ENCODE peak calls at places on chromosomes 11 and 22, in ten cellular contexts. One of them, this sample, is unnamed.

GRCh38 chr22:46107753-46108563 is 42.4 kb upstream of the PPARA start:
- DNase-seq in transverse colon: no peak
- DNase-seq in AG04450: no peak
- DNase-seq in psoas muscle: no peak
- DNase-seq in breast epithelium: no peak
- DNase-seq in Peyer's patch: no peak
- DNase-seq in tibial artery: no peak
- DNase-seq in HCT116: no peak
- DNase-seq in mammary epithelial cell: peak; percentile 56
- DNase-seq in vagina: no peak
- DNase-seq in this sample: no peak

GRCh38 chr22:23896523-23897186 is 2.5 kb downstream of the MIF start:
- DNase-seq in transverse colon: no peak
- DNase-seq in AG04450: no peak
- DNase-seq in psoas muscle: no peak
- DNase-seq in breast epithelium: no peak
- DNase-seq in Peyer's patch: no peak
- DNase-seq in tibial artery: no peak
- DNase-seq in HCT116: no peak
- DNase-seq in mammary epithelial cell: no peak
- DNase-seq in vagina: no peak
- DNase-seq in this sample: no peak

GRCh38 chr22:25911243-25911972 is 169.4 kb downstream of the MYO18B start:
- DNase-seq in transverse colon: no peak
- DNase-seq in AG04450: no peak
- DNase-seq in psoas muscle: no peak
- DNase-seq in breast epithelium: no peak
- DNase-seq in Peyer's patch: no peak
- DNase-seq in tibial artery: no peak
- DNase-seq in HCT116: no peak
- DNase-seq in mammary epithelial cell: no peak
- DNase-seq in vagina: peak; percentile 28
- DNase-seq in this sample: no peak

GRCh38 chr11:102447941-102448868 is 4.4 kb downstream of the TMEM123 start:
- DNase-seq in transverse colon: no peak
- DNase-seq in AG04450: no peak
- DNase-seq in psoas muscle: no peak
- DNase-seq in breast epithelium: no peak
- DNase-seq in Peyer's patch: no peak
- DNase-seq in tibial artery: no peak
- DNase-seq in HCT116: no peak
- DNase-seq in mammary epithelial cell: no peak
- DNase-seq in vagina: no peak
- DNase-seq in this sample: no peak

GRCh38 chr22:38267086-38267485 is 5.7 kb downstream of the TMEM184B start:
- DNase-seq in transverse colon: no peak
- DNase-seq in AG04450: no peak
- DNase-seq in psoas muscle: no peak
- DNase-seq in breast epithelium: no peak
- DNase-seq in Peyer's patch: no peak
- DNase-seq in tibial artery: no peak
- DNase-seq in HCT116: no peak
- DNase-seq in mammary epithelial cell: no peak
- DNase-seq in vagina: no peak
- DNase-seq in this sample: no peak

GRCh38 chr22:31579835-31580242 is 82.2 kb downstream of the PISD start:
- DNase-seq in transverse colon: no peak
- DNase-seq in AG04450: no peak
- DNase-seq in psoas muscle: no peak
- DNase-seq in breast epithelium: no peak
- DNase-seq in Peyer's patch: no peak
- DNase-seq in tibial artery: no peak
- DNase-seq in HCT116: no peak
- DNase-seq in mammary epithelial cell: no peak
- DNase-seq in vagina: no peak
- DNase-seq in this sample: no peak

GRCh38 chr11:112448806-112449205 is 188.1 kb upstream of the PLET1 start:
- DNase-seq in transverse colon: no peak
- DNase-seq in AG04450: no peak
- DNase-seq in psoas muscle: no peak
- DNase-seq in breast epithelium: no peak
- DNase-seq in Peyer's patch: no peak
- DNase-seq in tibial artery: no peak
- DNase-seq in HCT116: no peak
- DNase-seq in mammary epithelial cell: no peak
- DNase-seq in vagina: no peak
- DNase-seq in this sample: no peak

GRCh38 chr11:36235750-36236149 is 53.5 kb downstream of the COMMD9 start:
- DNase-seq in transverse colon: no peak
- DNase-seq in AG04450: no peak
- DNase-seq in psoas muscle: no peak
- DNase-seq in breast epithelium: no peak
- DNase-seq in Peyer's patch: no peak
- DNase-seq in tibial artery: no peak
- DNase-seq in HCT116: no peak
- DNase-seq in mammary epithelial cell: no peak
- DNase-seq in vagina: no peak
- DNase-seq in this sample: no peak

GRCh38 chr11:83403990-83404389 is 117.8 kb upstream of the CCDC90B start:
- DNase-seq in transverse colon: no peak
- DNase-seq in AG04450: no peak
- DNase-seq in psoas muscle: no peak
- DNase-seq in breast epithelium: no peak
- DNase-seq in Peyer's patch: no peak
- DNase-seq in tibial artery: no peak
- DNase-seq in HCT116: no peak
- DNase-seq in mammary epithelial cell: no peak
- DNase-seq in vagina: no peak
- DNase-seq in this sample: no peak

GRCh38 chr11:68998390-68998911 is 14.6 kb downstream of the MRGPRF start:
- DNase-seq in transverse colon: peak; percentile 24
- DNase-seq in AG04450: no peak
- DNase-seq in psoas muscle: peak; percentile 50
- DNase-seq in breast epithelium: peak; percentile 54
- DNase-seq in Peyer's patch: peak; percentile 43
- DNase-seq in tibial artery: no peak
- DNase-seq in HCT116: no peak
- DNase-seq in mammary epithelial cell: no peak
- DNase-seq in vagina: no peak
- DNase-seq in this sample: no peak

GRCh38 chr11:103491777-103492176 is 382.6 kb downstream of the DYNC2H1 start:
- DNase-seq in transverse colon: no peak
- DNase-seq in AG04450: no peak
- DNase-seq in psoas muscle: no peak
- DNase-seq in breast epithelium: no peak
- DNase-seq in Peyer's patch: no peak
- DNase-seq in tibial artery: no peak
- DNase-seq in HCT116: no peak
- DNase-seq in mammary epithelial cell: peak; percentile 32
- DNase-seq in vagina: no peak
- DNase-seq in this sample: no peak

GRCh38 chr11:108966206-108966605 is 301.3 kb downstream of the DDX10 start:
- DNase-seq in transverse colon: no peak
- DNase-seq in AG04450: no peak
- DNase-seq in psoas muscle: no peak
- DNase-seq in breast epithelium: no peak
- DNase-seq in Peyer's patch: no peak
- DNase-seq in tibial artery: no peak
- DNase-seq in HCT116: no peak
- DNase-seq in mammary epithelial cell: no peak
- DNase-seq in vagina: no peak
- DNase-seq in this sample: no peak

GRCh38 chr11:33064033-33064825 is 24.9 kb downstream of the TCP11L1 start:
- DNase-seq in transverse colon: no peak
- DNase-seq in AG04450: no peak
- DNase-seq in psoas muscle: no peak
- DNase-seq in breast epithelium: no peak
- DNase-seq in Peyer's patch: no peak
- DNase-seq in tibial artery: peak; percentile 22
- DNase-seq in HCT116: no peak
- DNase-seq in mammary epithelial cell: peak; percentile 44
- DNase-seq in vagina: no peak
- DNase-seq in this sample: no peak

GRCh38 chr22:34943830-34944229 is 122.1 kb upstream of the ISX start:
- DNase-seq in transverse colon: no peak
- DNase-seq in AG04450: no peak
- DNase-seq in psoas muscle: no peak
- DNase-seq in breast epithelium: no peak
- DNase-seq in Peyer's patch: no peak
- DNase-seq in tibial artery: no peak
- DNase-seq in HCT116: no peak
- DNase-seq in mammary epithelial cell: no peak
- DNase-seq in vagina: no peak
- DNase-seq in this sample: no peak
- H3K27me3 ChIP-seq in transverse colon: no peaks in the 10 kb centered on the region
- H3K27me3 ChIP-seq in AG04450: no peaks in the 10 kb centered on the region
- H3K27me3 ChIP-seq in psoas muscle: no peaks in the 10 kb centered on the region
- H3K27me3 ChIP-seq in breast epithelium: no peaks in the 10 kb centered on the region
- H3K27me3 ChIP-seq in Peyer's patch: no peaks in the 10 kb centered on the region
- H3K27me3 ChIP-seq in tibial artery: no peaks in the 10 kb centered on the region
- H3K27me3 ChIP-seq in HCT116: peaks cover 4% of the 10 kb centered on the region
- H3K27me3 ChIP-seq in mammary epithelial cell: no peaks in the 10 kb centered on the region
- H3K27me3 ChIP-seq in vagina: no peaks in the 10 kb centered on the region
- H3K27me3 ChIP-seq in this sample: no peaks in the 10 kb centered on the region

DNA sequence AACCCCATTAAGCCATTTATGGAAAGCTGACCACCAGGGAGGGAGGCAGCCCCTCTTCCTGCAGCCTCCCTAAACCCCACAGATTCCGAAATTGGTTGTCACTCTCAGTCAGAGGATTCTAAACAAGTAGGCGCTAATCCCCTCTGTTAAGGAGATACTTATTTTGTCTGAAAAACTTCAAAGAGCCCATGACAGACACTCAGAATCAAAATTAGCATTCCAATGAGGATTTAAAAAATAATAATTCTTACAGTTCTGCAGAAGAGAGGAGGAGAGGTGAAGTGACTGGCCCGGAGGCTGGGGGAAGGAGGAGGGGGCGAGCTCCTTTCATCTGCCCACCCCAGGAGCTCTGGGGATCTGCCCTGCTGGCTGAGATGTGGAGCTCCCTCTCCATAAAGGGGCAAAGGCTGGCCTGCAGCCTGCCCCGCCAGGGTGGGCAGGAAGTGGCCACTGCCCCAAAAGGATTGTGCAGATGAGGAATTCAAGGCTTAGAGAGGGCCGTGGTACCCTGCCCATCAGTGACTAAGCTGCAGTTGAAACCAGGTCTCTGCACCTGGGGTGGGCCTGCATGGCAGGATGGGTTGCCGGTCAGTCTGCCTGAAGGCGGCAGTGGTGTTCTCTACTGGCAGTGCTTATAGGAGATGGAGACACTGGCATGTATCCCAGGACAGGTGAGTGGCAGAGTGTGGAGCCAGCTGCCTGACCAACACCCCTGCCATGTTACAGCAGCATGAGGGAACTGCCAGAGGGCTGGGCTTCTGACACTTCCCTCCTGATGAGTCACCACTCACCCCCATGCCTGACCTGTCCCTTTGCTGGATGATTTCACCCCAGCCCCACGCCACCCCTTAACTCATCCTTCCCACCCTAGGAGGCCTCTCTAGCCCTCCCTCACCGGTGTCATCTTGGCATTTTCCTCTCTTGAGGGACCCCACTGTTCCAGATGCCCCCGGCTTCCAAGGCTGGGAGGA is 70.0 kb upstream of the LMO1 start:
- DNase-seq in transverse colon: no peak
- DNase-seq in AG04450: no peak
- DNase-seq in psoas muscle: no peak
- DNase-seq in breast epithelium: no peak
- DNase-seq in Peyer's patch: no peak
- DNase-seq in tibial artery: no peak
- DNase-seq in HCT116: no peak
- DNase-seq in mammary epithelial cell: peak; percentile 66
- DNase-seq in vagina: no peak
- DNase-seq in this sample: no peak
- TF ChIP-seq CTCF in transverse colon: no peak
- TF ChIP-seq CTCF in AG04450: no peak
- TF ChIP-seq CTCF in psoas muscle: no peak
- TF ChIP-seq CTCF in breast epithelium: no peak
- TF ChIP-seq CTCF in Peyer's patch: no peak
- TF ChIP-seq CTCF in tibial artery: no peak
- TF ChIP-seq CTCF in HCT116: peak; percentile 19
- TF ChIP-seq CTCF in mammary epithelial cell: no peak
- TF ChIP-seq CTCF in vagina: no peak
- TF ChIP-seq CTCF in this sample: no peak

GRCh38 chr11:72702842-72703241 is 28.6 kb upstream of the PDE2A start:
- DNase-seq in transverse colon: no peak
- DNase-seq in AG04450: no peak
- DNase-seq in psoas muscle: no peak
- DNase-seq in breast epithelium: no peak
- DNase-seq in Peyer's patch: no peak
- DNase-seq in tibial artery: no peak
- DNase-seq in HCT116: no peak
- DNase-seq in mammary epithelial cell: no peak
- DNase-seq in vagina: no peak
- DNase-seq in this sample: no peak
- H3K4me3 ChIP-seq in transverse colon: no peak overlapping the region
- H3K4me3 ChIP-seq in AG04450: no peak overlapping the region
- H3K4me3 ChIP-seq in psoas muscle: peak overlapping the region; percentile 34
- H3K4me3 ChIP-seq in breast epithelium: no peak overlapping the region
- H3K4me3 ChIP-seq in Peyer's patch: no peak overlapping the region
- H3K4me3 ChIP-seq in tibial artery: no peak overlapping the region
- H3K4me3 ChIP-seq in HCT116: no peak overlapping the region
- H3K4me3 ChIP-seq in mammary epithelial cell: no peak overlapping the region
- H3K4me3 ChIP-seq in vagina: peak overlapping the region; percentile 32
- H3K4me3 ChIP-seq in this sample: peak overlapping the region; percentile 10

GRCh38 chr11:2144549-2145220 is 5.5 kb upstream of the IGF2 start:
- DNase-seq in transverse colon: no peak
- DNase-seq in AG04450: no peak
- DNase-seq in psoas muscle: no peak
- DNase-seq in breast epithelium: no peak
- DNase-seq in Peyer's patch: no peak
- DNase-seq in tibial artery: no peak
- DNase-seq in HCT116: no peak
- DNase-seq in mammary epithelial cell: no peak
- DNase-seq in vagina: no peak
- DNase-seq in this sample: no peak

GRCh38 chr11:2140411-2141400 is 1.5 kb upstream of the IGF2 start:
- DNase-seq in transverse colon: no peak
- DNase-seq in AG04450: no peak
- DNase-seq in psoas muscle: peak; percentile 44
- DNase-seq in breast epithelium: no peak
- DNase-seq in Peyer's patch: no peak
- DNase-seq in tibial artery: no peak
- DNase-seq in HCT116: no peak
- DNase-seq in mammary epithelial cell: peak; percentile 13
- DNase-seq in vagina: no peak
- DNase-seq in this sample: no peak

GRCh38 chr11:2143652-2144548 is 4.7 kb upstream of the IGF2 start:
- DNase-seq in transverse colon: no peak
- DNase-seq in AG04450: no peak
- DNase-seq in psoas muscle: no peak
- DNase-seq in breast epithelium: no peak
- DNase-seq in Peyer's patch: no peak
- DNase-seq in tibial artery: no peak
- DNase-seq in HCT116: no peak
- DNase-seq in mammary epithelial cell: peak; percentile 40
- DNase-seq in vagina: no peak
- DNase-seq in this sample: no peak

GRCh38 chr11:2142300-2142759 is 3.1 kb upstream of the IGF2 start:
- DNase-seq in transverse colon: no peak
- DNase-seq in AG04450: no peak
- DNase-seq in psoas muscle: peak; percentile 14
- DNase-seq in breast epithelium: no peak
- DNase-seq in Peyer's patch: no peak
- DNase-seq in tibial artery: no peak
- DNase-seq in HCT116: no peak
- DNase-seq in mammary epithelial cell: peak; percentile 58
- DNase-seq in vagina: no peak
- DNase-seq in this sample: no peak

GRCh38 chr11:2142762-2143202 is 3.6 kb upstream of the IGF2 start:
- DNase-seq in transverse colon: no peak
- DNase-seq in AG04450: no peak
- DNase-seq in psoas muscle: no peak
- DNase-seq in breast epithelium: no peak
- DNase-seq in Peyer's patch: no peak
- DNase-seq in tibial artery: no peak
- DNase-seq in HCT116: no peak
- DNase-seq in mammary epithelial cell: peak; percentile 89
- DNase-seq in vagina: no peak
- DNase-seq in this sample: no peak
- H3K27me3 ChIP-seq in transverse colon: peaks cover 99% of the 10 kb centered on the region
- H3K27me3 ChIP-seq in AG04450: peaks cover 74% of the 10 kb centered on the region
- H3K27me3 ChIP-seq in psoas muscle: peaks cover 38% of the 10 kb centered on the region
- H3K27me3 ChIP-seq in breast epithelium: peaks cover 93% of the 10 kb centered on the region
- H3K27me3 ChIP-seq in Peyer's patch: peaks cover 56% of the 10 kb centered on the region
- H3K27me3 ChIP-seq in tibial artery: peaks cover 98% of the 10 kb centered on the region
- H3K27me3 ChIP-seq in HCT116: no peaks in the 10 kb centered on the region
- H3K27me3 ChIP-seq in mammary epithelial cell: peaks cover 68% of the 10 kb centered on the region
- H3K27me3 ChIP-seq in vagina: peaks cover 28% of the 10 kb centered on the region
- H3K27me3 ChIP-seq in this sample: peaks cover 100% of the 10 kb centered on the region